ENCODE peak calls at places on chromosomes 2 and 18, in eight cellular contexts. Q is K562, B is WTC11, G is endothelial cell of umbilical vein, F is H1, X is A549, U is HepG2, W is HCT116. S is an unnamed sample.

GRCh38 chr2:47650001-47650535 is 132.9 kb upstream of the MSH6 start:
- DNase-seq in Q (no peak), B (no peak), G (no peak), F (no peak), X (no peak), U (no peak), W (no peak), S (no peak)

GRCh38 chr2:143732076-143732475 is 602.9 kb downstream of the ARHGAP15 start:
- DNase-seq in Q (no peak), B (no peak), G (no peak), F (no peak), X (no peak), U (no peak), W (no peak), S (no peak)

GRCh38 chr18:50751490-50751889 is 68.3 kb downstream of the MRO start:
- DNase-seq in Q (no peak), B (no peak), G (no peak), F (no peak), X (no peak), U (no peak), W (no peak), S (no peak)

GRCh38 chr18:57426187-57426586 is 9.0 kb upstream of the ONECUT2 start:
- DNase-seq in Q (no peak), B (no peak), G (no peak), F (no peak), X (no peak), U (no peak), W (no peak), S (no peak)

GRCh38 chr2:177271981-177272666 is 7.6 kb upstream of the NFE2L2 start:
- DNase-seq in Q (no peak), B (no peak), G (no peak), F (no peak), X (no peak), U (no peak), W (no peak), S (no peak)

GRCh38 chr18:54532222-54532621 is 58.8 kb upstream of the DYNAP start:
- DNase-seq in Q (no peak), B (peak), G (no peak), F (peak), X (no peak), U (no peak), W (no peak), S (no peak)

GRCh38 chr2:112482309-112483046 is 522 bp downstream of the TTL start:
- DNase-seq in Q (peak), B (peak), G (peak), F (peak), X (peak), U (peak), W (no peak), S (peak)

GRCh38 chr18:2326999-2327398 is 244.3 kb downstream of the METTL4 start:
- DNase-seq in Q (no peak), B (no peak), G (no peak), F (no peak), X (no peak), U (no peak), W (no peak), S (no peak)

GRCh38 chr2:54665436-54665856 is 58.0 kb upstream of the EML6 start:
- DNase-seq in Q (peak), B (peak), G (peak), F (peak), X (no peak), U (peak), W (peak), S (peak)

GRCh38 chr2:54289942-54290702 is 34.1 kb upstream of the TSPYL6 start:
- DNase-seq in Q (no peak), B (peak), G (no peak), F (no peak), X (no peak), U (no peak), W (no peak), S (no peak)

GRCh38 chr2:35522434-35522833 is 833.1 kb upstream of the CRIM1 start:
- DNase-seq in Q (no peak), B (peak), G (no peak), F (no peak), X (no peak), U (no peak), W (no peak), S (no peak)

GRCh38 chr18:6731197-6731596 is 1.7 kb downstream of the ARHGAP28 start:
- DNase-seq in Q (no peak), B (no peak), G (peak), F (no peak), X (no peak), U (no peak), W (no peak), S (no peak)

GRCh38 chr2:20391951-20392699 is 41.5 kb upstream of the PUM2 start:
- DNase-seq in Q (peak), B (no peak), G (no peak), F (no peak), X (peak), U (peak), W (no peak), S (no peak)

GRCh38 chr2:146301287-146301686 is 1543.5 kb upstream of the ACVR2A start:
- DNase-seq in Q (no peak), B (no peak), G (no peak), F (no peak), X (no peak), U (no peak), W (no peak), S (no peak)

GRCh38 chr2:134027980-134028379 is 225.9 kb upstream of the MGAT5 start:
- DNase-seq in Q (no peak), B (peak), G (no peak), F (peak), X (no peak), U (no peak), W (no peak), S (no peak)

GRCh38 chr18:60053747-60054304 is 154.0 kb downstream of the PMAIP1 start:
- DNase-seq in Q (peak), B (no peak), G (peak), F (no peak), X (peak), U (peak), W (peak), S (peak)

GRCh38 chr2:169775765-169776482 is 22.7 kb upstream of the SSB start:
- DNase-seq in Q (no peak), B (no peak), G (peak), F (no peak), X (no peak), U (no peak), W (no peak), S (no peak)

GRCh38 chr2:225889452-225889851 is 489.9 kb downstream of the NYAP2 start:
- DNase-seq in Q (no peak), B (no peak), G (peak), F (no peak), X (peak), U (peak), W (peak), S (peak)

GRCh38 chr2:66445781-66446177 is 10.9 kb downstream of the MEIS1 start:
- DNase-seq in Q (no peak), B (peak), G (no peak), F (peak), X (no peak), U (no peak), W (no peak), S (no peak)

GRCh38 chr18:55405655-55406373 is 182.2 kb downstream of the TCF4 start:
- DNase-seq in Q (peak), B (no peak), G (peak), F (no peak), X (peak), U (no peak), W (no peak), S (no peak)

GRCh38 chr2:224369028-224369632 is 32.8 kb downstream of the FAM124B start:
- DNase-seq in Q (peak), B (no peak), G (no peak), F (no peak), X (peak), U (peak), W (peak), S (peak)

GRCh38 chr2:226802573-226802972 is 3.0 kb upstream of the IRS1 start:
- DNase-seq in Q (peak), B (no peak), G (peak), F (no peak), X (no peak), U (peak), W (peak), S (peak)

GRCh38 chr18:41538751-41539150 is 416.3 kb upstream of the PIK3C3 start:
- DNase-seq in Q (no peak), B (no peak), G (no peak), F (no peak), X (no peak), U (no peak), W (no peak), S (no peak)

GRCh38 chr18:70172225-70172624 is 33.3 kb downstream of the RTTN start:
- DNase-seq in Q (no peak), B (no peak), G (peak), F (no peak), X (no peak), U (no peak), W (no peak), S (no peak)

GRCh38 chr2:161428240-161428587 is 12.1 kb downstream of the TBR1 start:
- DNase-seq in Q (no peak), B (no peak), G (no peak), F (no peak), X (no peak), U (no peak), W (no peak), S (no peak)

GRCh38 chr18:70233974-70234373 is 28.5 kb upstream of the RTTN start:
- DNase-seq in Q (no peak), B (no peak), G (no peak), F (no peak), X (no peak), U (no peak), W (no peak), S (no peak)

GRCh38 chr18:39966275-39966674 is 1988.8 kb upstream of the PIK3C3 start:
- DNase-seq in Q (no peak), B (peak), G (no peak), F (peak), X (no peak), U (no peak), W (no peak), S (no peak)

GRCh38 chr2:145220496-145220895 is 700.6 kb upstream of the ZEB2 start:
- DNase-seq in Q (no peak), B (no peak), G (no peak), F (no peak), X (no peak), U (no peak), W (no peak), S (no peak)

GRCh38 chr2:200677721-200678532 is 92.1 kb downstream of the AOX1 start:
- DNase-seq in Q (no peak), B (no peak), G (peak), F (no peak), X (no peak), U (peak), W (no peak), S (no peak)

GRCh38 chr2:199223791-199224190 is 233.9 kb downstream of the SATB2 start:
- DNase-seq in Q (no peak), B (no peak), G (no peak), F (no peak), X (no peak), U (peak), W (no peak), S (peak)

GRCh38 chr2:37720533-37721218 is 49.2 kb upstream of the CDC42EP3 start:
- DNase-seq in Q (no peak), B (no peak), G (peak), F (no peak), X (no peak), U (no peak), W (no peak), S (peak)

GRCh38 chr2:41990688-41991087 is 57.1 kb upstream of the PKDCC start:
- DNase-seq in Q (no peak), B (no peak), G (no peak), F (no peak), X (no peak), U (no peak), W (no peak), S (no peak)

GRCh38 chr2:145813481-145813880 is 1293.6 kb upstream of the ZEB2 start:
- DNase-seq in Q (no peak), B (no peak), G (peak), F (no peak), X (no peak), U (no peak), W (no peak), S (no peak)

GRCh38 chr2:172087780-172088244 is 2.5 kb downstream of the DLX1 start:
- DNase-seq in Q (no peak), B (no peak), G (no peak), F (peak), X (no peak), U (no peak), W (no peak), S (no peak)

GRCh38 chr2:128512664-128513415 is 194.2 kb upstream of the HS6ST1 start:
- DNase-seq in Q (no peak), B (no peak), G (no peak), F (no peak), X (no peak), U (no peak), W (no peak), S (no peak)

GRCh38 chr18:5710676-5711075 is 166.9 kb upstream of the EPB41L3 start:
- DNase-seq in Q (no peak), B (no peak), G (no peak), F (no peak), X (no peak), U (no peak), W (no peak), S (no peak)

GRCh38 chr18:5707586-5707985 is 163.8 kb upstream of the EPB41L3 start:
- DNase-seq in Q (no peak), B (no peak), G (no peak), F (no peak), X (no peak), U (no peak), W (no peak), S (no peak)

GRCh38 chr18:5709476-5710095 is 165.8 kb upstream of the EPB41L3 start:
- DNase-seq in Q (no peak), B (no peak), G (no peak), F (no peak), X (no peak), U (no peak), W (no peak), S (peak)

GRCh38 chr18:5705393-5705792 is 161.6 kb upstream of the EPB41L3 start:
- DNase-seq in Q (no peak), B (no peak), G (no peak), F (no peak), X (no peak), U (no peak), W (no peak), S (no peak)

DNA sequence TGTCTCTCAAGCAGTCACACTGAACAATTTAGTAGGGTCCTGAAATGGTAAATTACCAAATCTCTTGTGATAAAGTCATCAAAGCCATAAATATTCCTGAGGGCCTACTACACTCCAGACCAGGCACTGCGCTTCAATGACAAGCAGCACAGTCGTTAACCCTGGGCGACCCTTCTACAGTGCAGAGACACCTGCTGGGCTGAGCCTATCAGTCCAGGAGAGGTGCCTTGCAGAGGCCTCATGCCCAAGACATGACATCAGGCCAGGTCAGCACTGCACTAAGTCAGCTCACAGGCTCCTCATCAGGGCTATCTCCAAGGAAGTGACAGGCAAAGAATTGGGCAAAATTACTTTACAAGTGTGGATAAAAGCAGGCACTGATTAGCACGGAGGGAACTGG is 166.4 kb upstream of the EPB41L3 start:
- DNase-seq in Q (no peak), B (no peak), G (no peak), F (no peak), X (no peak), U (no peak), W (no peak), S (no peak)
- TF ChIP-seq MAX in Q (no peak), B (no peak), G (no peak), F (no peak), X (no peak), U (no peak), W (no peak), S (no peak)

GRCh38 chr2:85409719-85410583 is at the start of gene CAPG:
- DNase-seq in Q (peak), B (peak), G (no peak), F (peak), X (no peak), U (no peak), W (no peak), S (peak)

GRCh38 chr2:85410584-85411404 is 628 bp upstream of the CAPG start:
- DNase-seq in Q (no peak), B (no peak), G (no peak), F (no peak), X (no peak), U (peak), W (no peak), S (no peak)

GRCh38 chr2:85414761-85415498 is 3.6 kb upstream of the SH2D6 start:
- DNase-seq in Q (peak), B (no peak), G (no peak), F (no peak), X (no peak), U (no peak), W (no peak), S (no peak)

GRCh38 chr2:85411405-85411748 is 1.2 kb upstream of the CAPG start:
- DNase-seq in Q (no peak), B (no peak), G (no peak), F (no peak), X (no peak), U (no peak), W (no peak), S (no peak)

GRCh38 chr2:85413592-85414421 is 3.6 kb upstream of the CAPG start:
- DNase-seq in Q (peak), B (peak), G (peak), F (peak), X (no peak), U (no peak), W (no peak), S (peak)
- TF ChIP-seq MAX in Q (no peak), B (no peak), G (no peak), F (no peak), X (no peak), U (no peak), W (no peak), S (no peak)

DNA sequence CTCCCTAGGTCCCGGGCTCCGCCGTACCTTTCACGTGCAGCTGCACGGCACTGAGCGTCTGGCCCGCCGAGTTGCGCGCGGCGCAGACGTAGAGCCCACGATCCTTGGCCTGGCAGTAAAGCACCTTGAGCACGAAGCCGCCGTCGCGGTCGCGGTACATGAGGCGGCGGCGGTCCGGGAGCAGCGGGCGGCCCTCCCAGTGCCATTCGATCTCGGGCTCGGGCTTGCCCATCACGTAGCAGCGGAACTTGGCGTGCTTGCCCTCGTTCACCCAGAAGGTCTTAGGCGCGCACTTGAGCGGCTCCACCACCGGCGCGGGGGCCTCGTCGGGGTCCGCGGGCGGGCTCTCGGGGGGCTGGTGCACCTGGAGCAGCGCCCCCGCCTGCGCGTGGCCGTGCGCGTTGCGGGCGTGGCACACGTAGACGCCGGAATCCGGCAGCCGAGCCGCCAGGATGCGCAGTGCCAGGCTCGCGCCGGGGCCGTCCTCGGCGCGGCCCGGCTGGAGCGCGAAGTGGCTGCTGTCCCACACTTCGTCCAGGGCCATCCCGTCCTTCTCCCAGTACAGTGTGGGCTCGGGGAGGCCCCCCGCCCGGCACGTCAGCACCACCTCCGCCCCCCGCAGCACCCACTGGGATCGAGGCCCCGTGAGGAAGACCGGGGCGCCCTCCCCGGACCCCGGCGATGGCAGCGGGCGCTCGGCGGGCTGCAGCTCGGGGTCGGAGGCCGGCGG is 980 bp downstream of the OBSL1 start:
- DNase-seq in Q (peak), B (peak), G (peak), F (no peak), X (peak), U (no peak), W (no peak), S (peak)
- TF ChIP-seq MAX in Q (no peak), B (peak), G (no peak), F (peak), X (peak), U (peak), W (no peak), S (no peak)

GRCh38 chr2:240795468-240795867 is 24.6 kb downstream of the KIF1A start:
- DNase-seq in Q (no peak), B (no peak), G (no peak), F (no peak), X (no peak), U (no peak), W (no peak), S (no peak)
- TF ChIP-seq MAX in Q (no peak), B (no peak), G (no peak), F (no peak), X (no peak), U (no peak), W (no peak), S (no peak)

DNA sequence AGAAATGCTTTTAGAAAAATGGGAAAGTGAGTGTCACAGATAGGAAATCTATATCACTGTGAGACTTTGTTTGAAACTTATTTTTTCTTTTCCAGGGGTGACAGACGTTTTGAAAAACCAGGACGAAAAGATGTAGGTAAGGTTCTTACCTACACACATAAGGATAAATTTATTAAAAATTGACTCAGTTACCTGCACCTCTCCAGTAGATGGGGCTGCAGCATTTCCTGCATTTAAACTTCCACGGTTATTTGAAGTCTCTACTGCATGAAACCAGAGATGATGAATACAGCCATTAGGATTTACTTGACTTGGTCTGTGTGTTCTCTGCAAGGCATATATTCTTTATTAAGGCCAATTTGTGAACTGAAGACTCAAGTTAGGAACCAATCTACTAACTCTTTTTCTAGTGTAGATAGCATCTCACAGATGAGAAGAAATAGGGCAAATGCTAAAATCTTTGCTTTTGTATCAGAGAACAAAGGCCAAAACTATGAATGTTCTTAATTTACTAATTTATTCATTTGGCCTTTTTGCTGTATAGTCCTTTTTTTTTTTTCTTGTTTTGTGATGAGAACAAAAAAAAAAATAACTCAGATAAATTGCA is 15.0 kb downstream of the KCNJ13 start:
- DNase-seq in Q (no peak), B (no peak), G (peak), F (no peak), X (peak), U (peak), W (peak), S (peak)
- TF ChIP-seq MAX in Q (no peak), B (no peak), G (no peak), F (no peak), X (no peak), U (no peak), W (no peak), S (no peak)

S was measured in NB4.